ENCODE peak calls at places on chromosomes 4 and X, in seven cellular contexts. One of them, this sample, is unnamed.

GRCh38 chr4:55931833-55932232 is 16.9 kb upstream of the CEP135 start:
- DNase-seq in stomach: no peak
- DNase-seq in upper lobe of left lung: no peak
- DNase-seq in SK-N-SH: no peak
- DNase-seq in H1: no peak
- DNase-seq in sigmoid colon: no peak
- DNase-seq in HepG2: no peak
- DNase-seq in this sample: no peak

GRCh38 chrX:44770111-44770510 is 73.7 kb upstream of the DUSP21 start:
- DNase-seq in stomach: no peak
- DNase-seq in upper lobe of left lung: no peak
- DNase-seq in SK-N-SH: no peak
- DNase-seq in H1: no peak
- DNase-seq in sigmoid colon: no peak
- DNase-seq in HepG2: no peak
- DNase-seq in this sample: no peak

GRCh38 chr4:86918539-86919072 is 16.2 kb upstream of the AFF1 start:
- DNase-seq in stomach: no peak
- DNase-seq in upper lobe of left lung: no peak
- DNase-seq in SK-N-SH: no peak
- DNase-seq in H1: no peak
- DNase-seq in sigmoid colon: no peak
- DNase-seq in HepG2: peak
- DNase-seq in this sample: no peak

GRCh38 chr4:148923881-148924280 is 481.7 kb upstream of the NR3C2 start:
- DNase-seq in stomach: no peak
- DNase-seq in upper lobe of left lung: no peak
- DNase-seq in SK-N-SH: no peak
- DNase-seq in H1: no peak
- DNase-seq in sigmoid colon: no peak
- DNase-seq in HepG2: no peak
- DNase-seq in this sample: no peak

GRCh38 chrX:13764765-13765164 is 30.2 kb downstream of the OFD1 start:
- DNase-seq in stomach: peak
- DNase-seq in upper lobe of left lung: no peak
- DNase-seq in SK-N-SH: peak
- DNase-seq in H1: no peak
- DNase-seq in sigmoid colon: no peak
- DNase-seq in HepG2: peak
- DNase-seq in this sample: no peak

GRCh38 chrX:49079489-49080428 is at the start of gene WDR45:
- DNase-seq in stomach: peak
- DNase-seq in upper lobe of left lung: peak
- DNase-seq in SK-N-SH: peak
- DNase-seq in H1: peak
- DNase-seq in sigmoid colon: peak
- DNase-seq in HepG2: peak
- DNase-seq in this sample: peak

GRCh38 chr4:25011135-25011866 is 19.4 kb downstream of the LGI2 start:
- DNase-seq in stomach: no peak
- DNase-seq in upper lobe of left lung: peak
- DNase-seq in SK-N-SH: no peak
- DNase-seq in H1: no peak
- DNase-seq in sigmoid colon: no peak
- DNase-seq in HepG2: no peak
- DNase-seq in this sample: no peak

GRCh38 chr4:88008133-88008621 is 742 bp downstream of the PKD2 start:
- DNase-seq in stomach: peak
- DNase-seq in upper lobe of left lung: peak
- DNase-seq in SK-N-SH: peak
- DNase-seq in H1: peak
- DNase-seq in sigmoid colon: peak
- DNase-seq in HepG2: peak
- DNase-seq in this sample: peak

GRCh38 chr4:119729815-119730643 is 101.4 kb upstream of the PDE5A start:
- DNase-seq in stomach: peak
- DNase-seq in upper lobe of left lung: no peak
- DNase-seq in SK-N-SH: peak
- DNase-seq in H1: no peak
- DNase-seq in sigmoid colon: no peak
- DNase-seq in HepG2: peak
- DNase-seq in this sample: no peak

GRCh38 chr4:123568936-123569335 is 172.3 kb downstream of the SPRY1 start:
- DNase-seq in stomach: no peak
- DNase-seq in upper lobe of left lung: no peak
- DNase-seq in SK-N-SH: no peak
- DNase-seq in H1: no peak
- DNase-seq in sigmoid colon: no peak
- DNase-seq in HepG2: no peak
- DNase-seq in this sample: no peak

GRCh38 chr4:1608196-1608820 is 75.8 kb downstream of the FAM53A start:
- DNase-seq in stomach: no peak
- DNase-seq in upper lobe of left lung: peak
- DNase-seq in SK-N-SH: no peak
- DNase-seq in H1: no peak
- DNase-seq in sigmoid colon: peak
- DNase-seq in HepG2: no peak
- DNase-seq in this sample: no peak

GRCh38 chr4:139658185-139658584 is 7.4 kb upstream of the MGST2 start:
- DNase-seq in stomach: no peak
- DNase-seq in upper lobe of left lung: no peak
- DNase-seq in SK-N-SH: no peak
- DNase-seq in H1: no peak
- DNase-seq in sigmoid colon: no peak
- DNase-seq in HepG2: peak
- DNase-seq in this sample: peak

GRCh38 chrX:9333873-9334272 is 131.0 kb upstream of the TBL1X start:
- DNase-seq in stomach: no peak
- DNase-seq in upper lobe of left lung: no peak
- DNase-seq in SK-N-SH: no peak
- DNase-seq in H1: no peak
- DNase-seq in sigmoid colon: no peak
- DNase-seq in HepG2: no peak
- DNase-seq in this sample: no peak

GRCh38 chrX:10172867-10173266 is 16.1 kb downstream of the CLCN4 start:
- DNase-seq in stomach: no peak
- DNase-seq in upper lobe of left lung: no peak
- DNase-seq in SK-N-SH: no peak
- DNase-seq in H1: no peak
- DNase-seq in sigmoid colon: no peak
- DNase-seq in HepG2: no peak
- DNase-seq in this sample: no peak

GRCh38 chrX:81414630-81415029 is 212.7 kb downstream of the SH3BGRL start:
- DNase-seq in stomach: no peak
- DNase-seq in upper lobe of left lung: no peak
- DNase-seq in SK-N-SH: no peak
- DNase-seq in H1: no peak
- DNase-seq in sigmoid colon: no peak
- DNase-seq in HepG2: no peak
- DNase-seq in this sample: no peak

GRCh38 chrX:1763294-1763693 is 148.4 kb downstream of the ASMT start:
- DNase-seq in stomach: no peak
- DNase-seq in upper lobe of left lung: no peak
- DNase-seq in SK-N-SH: no peak
- DNase-seq in H1: no peak
- DNase-seq in sigmoid colon: no peak
- DNase-seq in HepG2: no peak
- DNase-seq in this sample: no peak

GRCh38 chr4:86831262-86832090 is 17.7 kb downstream of the SLC10A6 start:
- DNase-seq in stomach: no peak
- DNase-seq in upper lobe of left lung: no peak
- DNase-seq in SK-N-SH: no peak
- DNase-seq in H1: no peak
- DNase-seq in sigmoid colon: no peak
- DNase-seq in HepG2: peak
- DNase-seq in this sample: peak

GRCh38 chr4:125765936-125766335 is 451.2 kb downstream of the FAT4 start:
- DNase-seq in stomach: no peak
- DNase-seq in upper lobe of left lung: no peak
- DNase-seq in SK-N-SH: no peak
- DNase-seq in H1: no peak
- DNase-seq in sigmoid colon: no peak
- DNase-seq in HepG2: no peak
- DNase-seq in this sample: no peak

DNA sequence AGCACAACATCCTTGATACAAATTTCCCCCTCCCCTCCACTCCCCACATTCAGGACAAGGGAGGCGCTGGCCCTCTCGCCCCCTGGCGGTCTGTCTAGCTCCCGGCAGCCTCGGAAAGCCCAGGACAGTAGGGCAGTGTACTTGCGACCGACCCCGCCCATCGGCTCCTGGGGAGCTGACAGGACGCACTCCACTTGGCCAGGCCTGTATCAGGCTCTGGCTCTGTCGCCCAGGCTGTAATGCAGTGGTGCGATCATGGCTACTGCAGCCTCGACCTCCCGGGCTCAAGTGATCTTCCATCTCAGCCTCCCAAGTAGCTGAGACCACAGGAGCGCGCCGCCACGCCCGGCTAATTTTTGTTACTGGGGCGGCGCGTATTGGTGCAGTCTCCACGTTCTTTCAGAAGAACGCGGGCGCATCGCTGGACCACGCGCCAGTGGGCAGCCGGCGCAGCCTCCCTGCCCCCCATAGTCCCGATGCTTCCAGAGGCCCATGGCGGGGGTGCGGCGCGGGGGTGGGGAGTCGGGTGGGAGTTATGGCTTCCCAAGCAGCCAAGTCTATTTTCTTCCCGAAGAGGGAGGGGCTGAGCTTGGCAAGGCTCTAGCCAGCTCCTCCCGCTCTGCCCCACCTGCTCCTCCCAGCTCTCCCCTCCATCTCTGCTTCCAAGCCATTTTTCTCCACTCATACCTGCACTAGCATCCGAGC is 7.8 kb upstream of the AKAP14 start:
- DNase-seq in stomach: peak
- DNase-seq in upper lobe of left lung: peak
- DNase-seq in SK-N-SH: peak
- DNase-seq in H1: peak
- DNase-seq in sigmoid colon: peak
- DNase-seq in HepG2: peak
- DNase-seq in this sample: peak
- TF ChIP-seq EP300 in stomach: no peak
- TF ChIP-seq EP300 in upper lobe of left lung: no peak
- TF ChIP-seq EP300 in SK-N-SH: no peak
- TF ChIP-seq EP300 in H1: no peak
- TF ChIP-seq EP300 in sigmoid colon: no peak
- TF ChIP-seq EP300 in HepG2: no peak
- TF ChIP-seq EP300 in this sample: no peak

DNA sequence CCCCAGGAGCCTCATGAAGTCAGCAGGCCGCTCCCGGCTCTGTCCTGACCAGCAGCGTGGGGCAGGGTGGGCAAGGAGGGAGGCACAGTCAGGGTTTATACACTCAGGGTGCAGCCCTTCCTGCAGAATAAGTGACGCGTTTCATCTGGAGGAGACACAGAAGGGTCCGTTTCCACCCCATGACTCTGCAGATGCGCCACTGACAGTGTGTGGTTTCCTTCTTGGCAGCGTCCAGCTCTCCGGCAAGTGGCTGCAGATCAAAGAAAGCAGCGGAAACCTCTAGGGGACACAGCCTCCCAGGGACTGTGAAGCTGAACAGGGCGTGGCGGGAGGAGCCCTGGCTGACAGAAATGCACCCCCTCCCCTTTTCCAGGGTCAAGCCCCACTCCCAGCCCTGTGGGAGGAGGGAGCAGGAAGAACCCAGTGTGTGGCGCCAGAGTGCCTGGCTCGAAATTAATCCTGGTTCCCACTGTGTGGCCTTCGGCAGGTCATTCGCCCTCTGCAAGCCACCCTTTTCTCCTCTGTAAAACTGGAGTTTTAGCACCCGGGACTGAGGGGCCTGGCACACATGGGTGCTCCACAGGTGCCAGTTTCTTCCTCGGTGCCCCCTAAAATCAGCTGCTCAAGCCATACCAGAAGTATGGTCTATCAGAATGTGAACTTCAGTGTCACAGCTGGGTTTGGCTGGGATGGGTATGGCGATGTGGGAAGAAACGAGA is 17.3 kb upstream of the TBC1D14 start:
- DNase-seq in stomach: peak
- DNase-seq in upper lobe of left lung: no peak
- DNase-seq in SK-N-SH: no peak
- DNase-seq in H1: no peak
- DNase-seq in sigmoid colon: peak
- DNase-seq in HepG2: peak
- DNase-seq in this sample: peak
- H3K4me3 ChIP-seq in stomach: no peak
- H3K4me3 ChIP-seq in upper lobe of left lung: no peak
- H3K4me3 ChIP-seq in SK-N-SH: no peak
- H3K4me3 ChIP-seq in H1: no peak
- H3K4me3 ChIP-seq in sigmoid colon: no peak
- H3K4me3 ChIP-seq in HepG2: peak
- H3K4me3 ChIP-seq in this sample: no peak

GRCh38 chrX:127138218-127138617 is 318.7 kb downstream of the PRR32 start:
- DNase-seq in stomach: no peak
- DNase-seq in upper lobe of left lung: no peak
- DNase-seq in SK-N-SH: no peak
- DNase-seq in H1: no peak
- DNase-seq in sigmoid colon: no peak
- DNase-seq in HepG2: no peak
- DNase-seq in this sample: no peak
- TF ChIP-seq CTCF in stomach: no peak
- TF ChIP-seq CTCF in upper lobe of left lung: no peak
- TF ChIP-seq CTCF in SK-N-SH: no peak
- TF ChIP-seq CTCF in H1: no peak
- TF ChIP-seq CTCF in sigmoid colon: no peak
- TF ChIP-seq CTCF in HepG2: no peak
- TF ChIP-seq CTCF in this sample: no peak

GRCh38 chr4:134337584-134337983 is 136.0 kb upstream of the PABPC4L start:
- DNase-seq in stomach: no peak
- DNase-seq in upper lobe of left lung: no peak
- DNase-seq in SK-N-SH: no peak
- DNase-seq in H1: no peak
- DNase-seq in sigmoid colon: no peak
- DNase-seq in HepG2: no peak
- DNase-seq in this sample: no peak
- TF ChIP-seq EP300 in stomach: no peak
- TF ChIP-seq EP300 in upper lobe of left lung: no peak
- TF ChIP-seq EP300 in SK-N-SH: no peak
- TF ChIP-seq EP300 in H1: no peak
- TF ChIP-seq EP300 in sigmoid colon: no peak
- TF ChIP-seq EP300 in HepG2: no peak
- TF ChIP-seq EP300 in this sample: no peak